ENCODE peak calls at places on chromosomes 6 and 20, in seven cellular contexts. S is iPS-NIHi11, Z is T-helper 17 cell, U is SW480, Y is Calu3, I is Caki2, M is EL. B is an unnamed sample.

GRCh38 chr6:41505084-41506049 is 40.8 kb upstream of the FOXP4 start:
- DNase-seq in S (peak), Z (no peak), U (no peak), Y (no peak), I (peak), M (peak), B (no peak)

GRCh38 chr6:13470240-13471140 is 16.9 kb downstream of the GFOD1 start:
- DNase-seq in S (no peak), Z (no peak), U (no peak), Y (no peak), I (no peak), M (no peak), B (no peak)

GRCh38 chr6:110485461-110485860 is 9.0 kb upstream of the SLC22A16 start:
- DNase-seq in S (no peak), Z (no peak), U (no peak), Y (no peak), I (no peak), M (no peak), B (no peak)

GRCh38 chr6:63640062-63640461 is 4.5 kb downstream of the PHF3 start:
- DNase-seq in S (no peak), Z (no peak), U (peak), Y (no peak), I (peak), M (peak), B (no peak)

GRCh38 chr20:3092611-3093379 is 8.3 kb upstream of the AVP start:
- DNase-seq in S (peak), Z (no peak), U (no peak), Y (no peak), I (no peak), M (peak), B (no peak)

GRCh38 chr6:166936079-166936787 is 20.1 kb downstream of the RNASET2 start:
- DNase-seq in S (no peak), Z (no peak), U (no peak), Y (no peak), I (no peak), M (no peak), B (no peak)

GRCh38 chr6:167937948-167938911 is 59.2 kb upstream of the KIF25 start:
- DNase-seq in S (no peak), Z (no peak), U (peak), Y (no peak), I (no peak), M (no peak), B (no peak)

GRCh38 chr6:29847871-29848630 is 20.4 kb downstream of the HLA-G start:
- DNase-seq in S (peak), Z (peak), U (peak), Y (peak), I (peak), M (peak), B (peak)

GRCh38 chr6:157869673-157870302 is 46.7 kb downstream of the SNX9 start:
- DNase-seq in S (no peak), Z (no peak), U (no peak), Y (no peak), I (no peak), M (no peak), B (no peak)

GRCh38 chr20:48697845-48698491 is 129.8 kb downstream of the PREX1 start:
- DNase-seq in S (peak), Z (no peak), U (peak), Y (peak), I (peak), M (peak), B (no peak)

GRCh38 chr6:11734861-11735652 is 43.5 kb downstream of the ADTRP start:
- DNase-seq in S (no peak), Z (no peak), U (no peak), Y (no peak), I (no peak), M (no peak), B (no peak)

GRCh38 chr6:140441256-140441655 is 1066.8 kb upstream of the CITED2 start:
- DNase-seq in S (peak), Z (no peak), U (peak), Y (peak), I (peak), M (peak), B (peak)

B was measured in neuronal stem cell.